ENCODE peak calls at places on chromosomes 2 and 18, in eight cellular contexts. N, C, L, D, B, V, G and O are unnamed samples.
A peak's percentile ranks its signal among the peaks of the same experiment; 100 is the strongest.

GRCh38 chr2:23380562-23381065 is 4.4 kb upstream of the KLHL29 start:
- DNase-seq in D (no peak), V (no peak), L (no peak), B (no peak), G (peak; percentile 36), C (no peak), N (no peak), O (no peak)

GRCh38 chr2:150282821-150283309 is 204.6 kb downstream of the RND3 start:
- DNase-seq in G (no peak), L (no peak), V (no peak), N (peak; percentile 55), C (no peak), D (no peak), B (no peak), O (no peak)

GRCh38 chr18:8001711-8002110 is 434.6 kb downstream of the PTPRM start:
- DNase-seq in B (no peak), L (no peak), N (no peak), G (no peak), D (no peak), C (no peak), V (no peak), O (no peak)

GRCh38 chr2:239150125-239151011 is 250.5 kb downstream of the HDAC4 start:
- DNase-seq in C (peak; percentile 26), D (no peak), V (no peak), B (no peak), L (no peak), N (peak; percentile 47), G (no peak), O (peak; percentile 38)

GRCh38 chr18:49949991-49950395 is 136.7 kb upstream of the ACAA2 start:
- DNase-seq in D (no peak), N (no peak), L (no peak), G (no peak), B (no peak), C (no peak), V (no peak), O (no peak)

GRCh38 chr2:224142397-224143312 is 103.6 kb upstream of the SERPINE2 start:
- DNase-seq in B (no peak), N (no peak), C (no peak), V (no peak), D (no peak), L (peak; percentile 49), G (no peak), O (no peak)

GRCh38 chr2:163751696-163752095 is 15.9 kb upstream of the FIGN start:
- DNase-seq in G (no peak), L (no peak), V (no peak), B (no peak), D (no peak), C (no peak), N (no peak), O (no peak)

GRCh38 chr18:74573053-74573452 is 24.6 kb upstream of the ZNF407 start:
- DNase-seq in L (no peak), G (no peak), N (no peak), C (no peak), B (no peak), D (no peak), V (no peak), O (no peak)

GRCh38 chr2:9699139-9699823 is 68.5 kb upstream of the YWHAQ start:
- DNase-seq in C (no peak), D (no peak), V (no peak), L (peak; percentile 61), N (no peak), B (no peak), G (no peak), O (peak; percentile 12)

GRCh38 chr18:31954349-31954748 is 11.4 kb upstream of the TRAPPC8 start:
- DNase-seq in D (no peak), V (no peak), C (peak; percentile 33), G (no peak), N (peak; percentile 87), B (peak; percentile 79), L (peak; percentile 42), O (no peak)

GRCh38 chr2:140061240-140061639 is 1281.0 kb upstream of the NXPH2 start:
- DNase-seq in B (no peak), G (no peak), D (no peak), V (no peak), C (no peak), N (no peak), L (no peak), O (no peak)

GRCh38 chr2:170235860-170236638 is 58.1 kb downstream of the MYO3B start:
- DNase-seq in B (peak; percentile 54), D (no peak), V (peak; percentile 60), C (no peak), L (peak; percentile 61), N (peak; percentile 64), G (no peak), O (no peak)

GRCh38 chr2:200592414-200593075 is 6.7 kb downstream of the AOX1 start:
- DNase-seq in V (no peak), D (no peak), L (peak; percentile 47), N (no peak), B (peak; percentile 62), G (no peak), C (no peak), O (no peak)

GRCh38 chr2:198004921-198005829 is 200.8 kb downstream of the PLCL1 start:
- DNase-seq in V (no peak), N (no peak), D (no peak), C (no peak), B (no peak), G (no peak), L (no peak), O (no peak)

GRCh38 chr2:217597140-217597539 is 405.7 kb downstream of the TNS1 start:
- DNase-seq in D (no peak), G (no peak), B (no peak), N (no peak), C (no peak), L (no peak), V (no peak), O (no peak)

GRCh38 chr2:42923632-42924425 is 131.4 kb upstream of the HAAO start:
- DNase-seq in G (no peak), D (no peak), C (no peak), V (no peak), N (no peak), L (no peak), B (no peak), O (no peak)

GRCh38 chr2:42924436-42924897 is 132.1 kb upstream of the HAAO start:
- DNase-seq in D (no peak), V (no peak), L (no peak), G (no peak), B (no peak), N (no peak), C (no peak), O (no peak)

GRCh38 chr2:42927334-42928160 is 135.2 kb upstream of the HAAO start:
- DNase-seq in V (no peak), B (peak; percentile 46), C (no peak), G (no peak), N (no peak), D (peak; percentile 75), L (no peak), O (no peak)

GRCh38 chr2:42926438-42927333 is 134.3 kb upstream of the HAAO start:
- DNase-seq in N (no peak), G (no peak), D (no peak), C (peak; percentile 77), L (no peak), B (peak; percentile 69), V (no peak), O (no peak)

GRCh38 chr2:42925742-42926437 is 133.5 kb upstream of the HAAO start:
- DNase-seq in L (no peak), C (peak; percentile 85), B (peak; percentile 34), D (no peak), G (no peak), V (no peak), N (no peak), O (no peak)
- TF ChIP-seq POLR2A in L (no peak), C (no peak), B (no peak), D (no peak), G (no peak), V (no peak), N (no peak), O (no peak)

GRCh38 chr18:78688916-78689315 is 290.7 kb upstream of the SALL3 start:
- DNase-seq in B (no peak), L (no peak), D (no peak), N (no peak), C (no peak), G (no peak), V (no peak), O (no peak)
- H3K9me3 ChIP-seq in B (no peaks in the 10 kb centered on the region), L (no peaks in the 10 kb centered on the region), D (no peaks in the 10 kb centered on the region), N (no peaks in the 10 kb centered on the region), C (no peaks in the 10 kb centered on the region), G (no peaks in the 10 kb centered on the region), V (no peaks in the 10 kb centered on the region), O (no peaks in the 10 kb centered on the region)

GRCh38 chr2:88852753-88853402 is 161.4 kb downstream of the RPIA start:
- DNase-seq in C (no peak), B (no peak), N (no peak), D (no peak), G (peak; percentile 33), V (no peak), L (peak; percentile 9), O (no peak)
- TF ChIP-seq POLR2A in C (no peak), B (no peak), N (no peak), D (no peak), G (no peak), V (no peak), L (no peak), O (no peak)

DNA sequence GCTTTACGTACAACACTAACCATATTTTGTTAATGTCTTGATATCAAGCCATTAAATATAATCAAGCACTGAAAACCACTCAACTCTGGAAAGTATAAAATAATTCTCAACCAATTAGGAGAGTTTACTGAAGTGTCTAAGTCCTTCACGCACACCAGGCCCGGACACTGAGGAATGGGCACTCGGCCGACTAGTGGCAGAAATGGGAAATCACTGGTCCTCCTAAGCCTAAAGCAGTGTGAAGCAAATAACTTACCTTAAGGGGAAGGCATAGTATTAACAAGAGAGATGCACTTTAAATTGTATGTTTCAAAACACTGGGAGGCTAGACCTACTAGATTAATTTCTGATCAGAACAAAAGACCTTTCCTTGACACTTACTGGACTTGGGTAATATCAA is 45.7 kb downstream of the FAM210A start:
- DNase-seq in V (peak; percentile 29), N (no peak), G (no peak), L (peak; percentile 38), B (peak; percentile 29), C (no peak), D (no peak), O (no peak)
- H3K9me3 ChIP-seq in V (no peaks in the 10 kb centered on the region), N (no peaks in the 10 kb centered on the region), G (no peaks in the 10 kb centered on the region), L (no peaks in the 10 kb centered on the region), B (no peaks in the 10 kb centered on the region), C (no peaks in the 10 kb centered on the region), D (peaks cover 5% of the 10 kb centered on the region), O (no peaks in the 10 kb centered on the region)

GRCh38 chr2:66441651-66442365 is 6.9 kb downstream of the MEIS1 start:
- DNase-seq in B (no peak), V (no peak), D (no peak), N (no peak), G (no peak), L (no peak), C (no peak), O (peak; percentile 64)
- TF ChIP-seq POLR2A in B (no peak), V (no peak), D (no peak), N (no peak), G (no peak), L (no peak), C (no peak), O (no peak)